ENCODE peak calls at places on chromosomes 2 and 18, in ten cellular contexts. N is SK-N-SH, A is pancreas, Q is GM13977, H is HL-60, C is PC-9, Y is mucosa of descending colon, U is cardiac muscle cell, T is B cell, O is mesothelial cell of epicardium. E is an unnamed sample.

GRCh38 chr2:16438571-16439294 is 226.9 kb downstream of the CYRIA start:
- DNase-seq in N (no peak), A (no peak), Q (no peak), H (no peak), C (no peak), Y (no peak), U (no peak), T (no peak), O (no peak), E (no peak)

GRCh38 chr18:23337599-23338444 is 115.3 kb upstream of the RIOK3 start:
- DNase-seq in N (peak; percentile 58), A (no peak), Q (no peak), H (no peak), C (peak; percentile 44), Y (no peak), U (no peak), T (no peak), O (no peak), E (no peak)

GRCh38 chr18:1012775-1013174 is 108.1 kb downstream of the ADCYAP1 start:
- DNase-seq in N (no peak), A (no peak), Q (no peak), H (no peak), C (no peak), Y (no peak), U (no peak), T (no peak), O (no peak), E (no peak)

GRCh38 chr2:200673191-200673590 is 87.4 kb downstream of the AOX1 start:
- DNase-seq in N (no peak), A (no peak), Q (no peak), H (no peak), C (no peak), Y (no peak), U (no peak), T (no peak), O (no peak), E (no peak)

GRCh38 chr18:5295981-5296705 is 617 bp upstream of the ZBTB14 start:
- DNase-seq in N (peak; percentile 94), A (peak; percentile 98), Q (peak; percentile 95), H (peak; percentile 97), C (peak; percentile 82), Y (peak; percentile 99), U (peak; percentile 97), T (peak; percentile 97), O (peak; percentile 92), E (peak; percentile 88)

GRCh38 chr2:99818842-99819241 is 323.5 kb downstream of the AFF3 start:
- DNase-seq in N (peak; percentile 30), A (no peak), Q (no peak), H (no peak), C (no peak), Y (no peak), U (peak; percentile 14), T (no peak), O (no peak), E (no peak)

GRCh38 chr2:203625712-203626111 is 80.7 kb upstream of the CD28 start:
- DNase-seq in N (no peak), A (no peak), Q (no peak), H (no peak), C (no peak), Y (no peak), U (no peak), T (no peak), O (no peak), E (no peak)

GRCh38 chr2:239930871-239931771 is 94.0 kb downstream of the NDUFA10 start:
- DNase-seq in N (no peak), A (peak; percentile 25), Q (no peak), H (no peak), C (no peak), Y (no peak), U (no peak), T (no peak), O (peak; percentile 11), E (no peak)

GRCh38 chr18:22902093-22902492 is 31.0 kb upstream of the RBBP8 start:
- DNase-seq in N (no peak), A (no peak), Q (no peak), H (no peak), C (no peak), Y (no peak), U (no peak), T (no peak), O (no peak), E (no peak)

GRCh38 chr2:191441761-191442160 is 196.6 kb downstream of the MYO1B start:
- DNase-seq in N (peak; percentile 39), A (peak; percentile 68), Q (no peak), H (no peak), C (no peak), Y (no peak), U (peak; percentile 6), T (no peak), O (no peak), E (peak; percentile 26)

GRCh38 chr2:165440367-165440766 is 29.1 kb upstream of the CSRNP3 start:
- DNase-seq in N (peak; percentile 61), A (no peak), Q (no peak), H (no peak), C (no peak), Y (no peak), U (no peak), T (no peak), O (no peak), E (no peak)

GRCh38 chr2:219430633-219431615 is 3.7 kb upstream of the SPEG start:
- DNase-seq in N (peak; percentile 89), A (no peak), Q (no peak), H (peak; percentile 32), C (no peak), Y (no peak), U (peak; percentile 70), T (no peak), O (no peak), E (no peak)

GRCh38 chr2:39437522-39438296 is 624 bp upstream of the MAP4K3 start:
- DNase-seq in N (peak; percentile 63), A (peak; percentile 74), Q (peak; percentile 80), H (peak; percentile 8), C (peak; percentile 71), Y (peak; percentile 76), U (no peak), T (peak; percentile 68), O (no peak), E (peak; percentile 27)

GRCh38 chr2:19403785-19404184 is 45.4 kb upstream of the OSR1 start:
- DNase-seq in N (no peak), A (no peak), Q (no peak), H (no peak), C (no peak), Y (no peak), U (no peak), T (no peak), O (no peak), E (no peak)

GRCh38 chr2:100744589-100744988 is 75.3 kb upstream of the NPAS2 start:
- DNase-seq in N (no peak), A (no peak), Q (no peak), H (no peak), C (peak; percentile 65), Y (no peak), U (no peak), T (no peak), O (no peak), E (no peak)

GRCh38 chr2:117738991-117739839 is 75.3 kb upstream of the DDX18 start:
- DNase-seq in N (no peak), A (no peak), Q (no peak), H (no peak), C (no peak), Y (no peak), U (no peak), T (no peak), O (no peak), E (no peak)

GRCh38 chr18:79515944-79516351 is 120.2 kb downstream of the NFATC1 start:
- DNase-seq in N (no peak), A (peak; percentile 49), Q (no peak), H (no peak), C (no peak), Y (no peak), U (no peak), T (peak; percentile 7), O (no peak), E (no peak)

GRCh38 chr2:9650119-9650821 is 19.5 kb upstream of the YWHAQ start:
- DNase-seq in N (no peak), A (no peak), Q (no peak), H (no peak), C (no peak), Y (no peak), U (no peak), T (no peak), O (no peak), E (no peak)

GRCh38 chr2:36731941-36732700 is 35.6 kb downstream of the VIT start:
- DNase-seq in N (peak; percentile 53), A (no peak), Q (no peak), H (no peak), C (peak; percentile 87), Y (no peak), U (no peak), T (no peak), O (no peak), E (no peak)
- TF ChIP-seq CTCF in N (no peak), A (no peak), Q (no peak), H (no peak), C (no peak), Y (no peak), U (no peak), T (no peak), O (no peak), E (no peak)

DNA sequence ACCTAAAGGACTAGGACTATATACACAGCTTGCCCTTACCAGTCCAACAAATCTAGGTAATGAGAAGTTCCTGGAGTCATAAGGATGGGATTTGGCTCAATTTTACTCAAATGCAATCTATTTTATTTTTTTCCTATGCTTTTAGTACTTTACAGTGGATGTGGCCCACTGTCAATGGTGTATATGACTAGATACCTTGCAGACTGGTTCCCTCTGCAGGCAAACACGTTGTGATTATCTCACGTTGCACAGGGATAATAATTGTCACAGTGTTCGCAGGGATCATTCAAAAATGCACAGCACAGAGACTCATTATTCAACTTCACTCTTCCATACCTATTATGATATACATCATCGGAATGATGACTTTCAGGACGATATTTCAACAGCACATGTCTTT is 359.7 kb downstream of the MBD2 start:
- DNase-seq in N (peak; percentile 14), A (no peak), Q (no peak), H (no peak), C (no peak), Y (no peak), U (peak; percentile 7), T (no peak), O (no peak), E (no peak)
- TF ChIP-seq CTCF in N (no peak), A (no peak), Q (no peak), H (no peak), C (no peak), Y (no peak), U (no peak), T (no peak), O (no peak), E (no peak)

DNA sequence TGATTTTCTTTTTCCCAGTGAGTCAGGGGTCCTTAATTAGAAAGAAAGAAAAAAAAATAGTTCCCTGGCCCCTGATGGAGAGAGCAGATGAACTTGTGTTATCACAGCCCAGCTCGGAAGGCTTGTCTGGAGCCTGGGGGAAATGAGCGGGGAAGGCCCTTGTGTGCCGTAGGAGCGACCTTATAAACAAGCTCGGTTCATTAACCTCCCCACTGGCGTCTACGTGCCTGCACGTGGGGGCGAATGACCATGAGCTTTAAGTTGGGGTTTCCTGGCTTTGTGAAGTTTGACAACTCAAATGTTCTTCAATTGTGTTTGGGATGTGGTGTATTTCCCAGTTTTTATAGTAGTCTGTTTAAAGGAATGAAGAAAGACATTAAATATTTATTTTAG is 69.5 kb downstream of the EPAS1 start:
- DNase-seq in N (no peak), A (no peak), Q (no peak), H (no peak), C (no peak), Y (no peak), U (no peak), T (no peak), O (no peak), E (no peak)
- TF ChIP-seq CTCF in N (no peak), A (no peak), Q (no peak), H (no peak), C (no peak), Y (no peak), U (no peak), T (no peak), O (no peak), E (no peak)

GRCh38 chr2:211854832-211855231 is 683.8 kb downstream of the ERBB4 start:
- DNase-seq in N (no peak), A (no peak), Q (no peak), H (no peak), C (no peak), Y (no peak), U (no peak), T (no peak), O (no peak), E (no peak)
- TF ChIP-seq CTCF in N (no peak), A (no peak), Q (no peak), H (no peak), C (no peak), Y (no peak), U (no peak), T (no peak), O (peak; percentile 55), E (peak; percentile 67)

E was measured in glutamatergic neuron.